ENCODE peak calls at places on chromosomes 11 and 22, in six cellular contexts. Q, M, R, Y, D and U are unnamed samples.

GRCh38 chr22:38050720-38051119 is 6.5 kb upstream of the PICK1 start:
- DNase-seq in Q (no peak), M (no peak), R (no peak), Y (no peak), D (no peak), U (no peak)

GRCh38 chr22:49040111-49040510 is 787.6 kb downstream of the BRD1 start:
- DNase-seq in Q (no peak), M (no peak), R (no peak), Y (no peak), D (no peak), U (no peak)

GRCh38 chr22:24968066-24968561 is 15.6 kb downstream of the KIAA1671 start:
- DNase-seq in Q (peak; percentile 87), M (peak; percentile 76), R (no peak), Y (no peak), D (no peak), U (no peak)

GRCh38 chr11:70088735-70089250 is 10.7 kb downstream of the ANO1 start:
- DNase-seq in Q (no peak), M (no peak), R (no peak), Y (no peak), D (no peak), U (no peak)

GRCh38 chr11:75762885-75763284 is 5.7 kb upstream of the DGAT2 start:
- DNase-seq in Q (no peak), M (no peak), R (no peak), Y (no peak), D (no peak), U (no peak)

GRCh38 chr22:26888887-26889286 is 231.5 kb downstream of the MIAT start:
- DNase-seq in Q (no peak), M (no peak), R (no peak), Y (no peak), D (no peak), U (no peak)

GRCh38 chr11:3905080-3905953 is 49.9 kb downstream of the STIM1 start:
- DNase-seq in Q (peak; percentile 80), M (no peak), R (peak; percentile 82), Y (peak; percentile 27), D (no peak), U (peak; percentile 50)

GRCh38 chr11:72988796-72989195 is 153.3 kb downstream of the FCHSD2 start:
- DNase-seq in Q (no peak), M (no peak), R (no peak), Y (no peak), D (no peak), U (no peak)

GRCh38 chr22:35684270-35684700 is 33.4 kb upstream of the APOL5 start:
- DNase-seq in Q (no peak), M (peak; percentile 39), R (peak; percentile 10), Y (no peak), D (peak; percentile 10), U (no peak)

GRCh38 chr22:16563555-16564520 is 28.8 kb downstream of the CCT8L2 start:
- DNase-seq in Q (no peak), M (no peak), R (no peak), Y (no peak), D (no peak), U (no peak)

GRCh38 chr11:107590460-107591097 is 368 bp upstream of the ELMOD1 start:
- DNase-seq in Q (no peak), M (peak; percentile 20), R (no peak), Y (no peak), D (no peak), U (no peak)

GRCh38 chr11:118415739-118416068 is 14.3 kb downstream of the ATP5MG start:
- DNase-seq in Q (peak; percentile 87), M (peak; percentile 46), R (peak; percentile 49), Y (peak; percentile 99), D (no peak), U (no peak)

GRCh38 chr11:64285885-64286800 is 495 bp downstream of the GPR137 start:
- DNase-seq in Q (peak; percentile 29), M (no peak), R (peak; percentile 56), Y (no peak), D (no peak), U (no peak)

GRCh38 chr11:126157326-126158030 is 54.0 kb downstream of the RPUSD4 start:
- DNase-seq in Q (no peak), M (no peak), R (no peak), Y (no peak), D (no peak), U (no peak)

GRCh38 chr22:49331223-49331815 is 496.4 kb downstream of the BRD1 start:
- DNase-seq in Q (no peak), M (no peak), R (no peak), Y (no peak), D (no peak), U (no peak)

GRCh38 chr11:96097844-96098421 is 174.0 kb upstream of the MTMR2 start:
- DNase-seq in Q (no peak), M (no peak), R (no peak), Y (no peak), D (no peak), U (no peak)

GRCh38 chr11:99422581-99423434 is 402.1 kb downstream of the CNTN5 start:
- DNase-seq in Q (no peak), M (no peak), R (no peak), Y (no peak), D (no peak), U (no peak)

GRCh38 chr11:17496406-17496805 is 19.8 kb upstream of the ABCC8 start:
- DNase-seq in Q (no peak), M (no peak), R (no peak), Y (no peak), D (no peak), U (no peak)

GRCh38 chr11:128575174-128575955 is 12.0 kb downstream of the ETS1 start:
- DNase-seq in Q (no peak), M (no peak), R (no peak), Y (peak; percentile 91), D (no peak), U (no peak)

GRCh38 chr11:47572715-47573255 is 6.0 kb downstream of the KBTBD4 start:
- DNase-seq in Q (no peak), M (no peak), R (no peak), Y (no peak), D (no peak), U (no peak)

GRCh38 chr11:119605137-119605675 is 123.8 kb downstream of the NECTIN1 start:
- DNase-seq in Q (no peak), M (no peak), R (no peak), Y (no peak), D (no peak), U (no peak)

GRCh38 chr11:85668157-85668556 is 3.2 kb upstream of the CREBZF start:
- DNase-seq in Q (no peak), M (no peak), R (no peak), Y (no peak), D (no peak), U (no peak)

GRCh38 chr22:20153945-20154344 is 3.1 kb upstream of the CCDC188 start:
- DNase-seq in Q (no peak), M (peak; percentile 42), R (no peak), Y (no peak), D (no peak), U (no peak)

GRCh38 chr11:93089474-93090102 is 108.2 kb downstream of the SLC36A4 start:
- DNase-seq in Q (peak; percentile 36), M (peak; percentile 19), R (peak; percentile 9), Y (no peak), D (peak; percentile 10), U (no peak)